ENCODE peak calls at places on chromosomes 6 and 20, in eight cellular contexts. X, W, T, S, I, F, Z and B are unnamed samples.

GRCh38 chr20:59159822-59160740 is 3.5 kb upstream of the ZNF831 start:
- DNase-seq in X (no peak), W (no peak), T (no peak), S (no peak), I (no peak), F (peak; percentile 62), Z (no peak), B (no peak)

GRCh38 chr20:50246367-50247195 is 56.0 kb downstream of the CEBPB start:
- DNase-seq in X (no peak), W (no peak), T (peak; percentile 54), S (no peak), I (no peak), F (no peak), Z (no peak), B (peak; percentile 69)

GRCh38 chr6:27426045-27426620 is 37.6 kb downstream of the ZNF391 start:
- DNase-seq in X (no peak), W (no peak), T (no peak), S (no peak), I (no peak), F (no peak), Z (no peak), B (no peak)

GRCh38 chr20:33796263-33796906 is 14.8 kb upstream of the CHMP4B start:
- DNase-seq in X (no peak), W (no peak), T (peak; percentile 90), S (no peak), I (no peak), F (peak; percentile 74), Z (no peak), B (peak; percentile 75)

GRCh38 chr6:143581835-143582480 is 70.4 kb upstream of the FUCA2 start:
- DNase-seq in X (no peak), W (no peak), T (no peak), S (no peak), I (no peak), F (no peak), Z (no peak), B (peak; percentile 62)

GRCh38 chr6:170147832-170148708 is 142.8 kb downstream of the DLL1 start:
- DNase-seq in X (no peak), W (no peak), T (no peak), S (no peak), I (no peak), F (no peak), Z (no peak), B (no peak)

GRCh38 chr20:31968299-31969126 is 562 bp downstream of the XKR7 start:
- DNase-seq in X (peak; percentile 82), W (peak; percentile 80), T (peak; percentile 97), S (peak; percentile 69), I (peak; percentile 77), F (peak; percentile 81), Z (peak; percentile 85), B (peak; percentile 72)

GRCh38 chr6:558089-558488 is 98.8 kb downstream of the HUS1B start:
- DNase-seq in X (no peak), W (no peak), T (no peak), S (no peak), I (no peak), F (no peak), Z (no peak), B (no peak)

GRCh38 chr6:46013639-46014038 is 2.0 kb downstream of the CLIC5 start:
- DNase-seq in X (no peak), W (no peak), T (no peak), S (no peak), I (no peak), F (no peak), Z (no peak), B (no peak)

GRCh38 chr20:17504898-17505663 is 26.1 kb downstream of the BFSP1 start:
- DNase-seq in X (peak; percentile 59), W (peak; percentile 72), T (peak; percentile 53), S (peak; percentile 64), I (peak; percentile 78), F (peak; percentile 75), Z (peak; percentile 43), B (peak; percentile 71)

GRCh38 chr6:66199146-66199545 is 492.1 kb upstream of the EYS start:
- DNase-seq in X (no peak), W (no peak), T (no peak), S (no peak), I (no peak), F (no peak), Z (no peak), B (no peak)

GRCh38 chr20:4443016-4443415 is 278.7 kb upstream of the PRND start:
- DNase-seq in X (no peak), W (no peak), T (no peak), S (no peak), I (no peak), F (no peak), Z (no peak), B (peak; percentile 83)

GRCh38 chr6:6217838-6218237 is 102.6 kb downstream of the F13A1 start:
- DNase-seq in X (no peak), W (no peak), T (no peak), S (no peak), I (no peak), F (no peak), Z (no peak), B (no peak)

GRCh38 chr6:17967668-17968067 is 19.8 kb downstream of the KIF13A start:
- DNase-seq in X (no peak), W (no peak), T (no peak), S (no peak), I (no peak), F (no peak), Z (no peak), B (no peak)

GRCh38 chr20:43458422-43458924 is 777 bp downstream of the SRSF6 start:
- DNase-seq in X (no peak), W (no peak), T (no peak), S (no peak), I (no peak), F (no peak), Z (peak; percentile 50), B (no peak)

DNA sequence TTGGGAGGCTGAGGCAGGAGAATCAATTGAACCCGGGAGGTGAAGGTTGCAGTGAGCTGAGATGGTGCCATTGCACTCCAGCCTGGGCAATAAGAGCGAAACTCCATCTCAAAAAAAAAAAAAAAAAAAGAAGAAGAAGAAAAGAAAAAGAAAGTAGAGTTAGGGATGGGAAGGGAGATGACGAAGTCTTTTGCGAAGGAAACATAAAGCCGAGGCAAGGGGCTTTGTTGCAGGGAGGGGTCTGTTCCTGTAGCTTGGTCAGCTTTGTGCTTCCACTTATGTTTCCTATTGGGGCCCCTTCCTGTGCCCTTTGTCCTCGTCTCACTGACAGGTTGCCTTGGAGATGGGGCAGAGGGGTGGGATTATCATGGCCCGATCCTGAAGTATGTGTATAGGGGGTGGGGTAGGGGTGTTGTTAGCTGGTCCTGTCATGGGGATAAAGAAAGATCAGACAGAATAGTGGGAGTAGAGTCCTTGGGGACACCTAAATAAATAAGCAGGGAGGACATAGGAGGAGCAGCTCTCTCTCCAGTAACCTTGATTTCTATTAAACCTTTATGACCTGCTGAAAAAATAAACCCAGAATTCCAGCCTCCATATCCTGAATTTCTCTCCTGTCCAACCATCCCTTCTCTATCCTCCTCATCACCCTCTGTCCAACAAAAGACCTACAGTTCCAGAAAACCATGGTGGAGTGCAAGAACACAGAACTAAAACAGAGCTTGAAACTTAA is 1.2 kb upstream of the CLIC1 start:
- DNase-seq in X (no peak), W (no peak), T (peak; percentile 85), S (no peak), I (no peak), F (peak; percentile 53), Z (peak; percentile 87), B (no peak)
- H3K4me3 ChIP-seq in X (no peak overlapping the region), W (peak overlapping the region; percentile 15), T (peak overlapping the region; percentile 30), S (peak overlapping the region; percentile 83), I (no peak overlapping the region), F (no peak overlapping the region), Z (peak overlapping the region; percentile 28), B (no peak overlapping the region)

DNA sequence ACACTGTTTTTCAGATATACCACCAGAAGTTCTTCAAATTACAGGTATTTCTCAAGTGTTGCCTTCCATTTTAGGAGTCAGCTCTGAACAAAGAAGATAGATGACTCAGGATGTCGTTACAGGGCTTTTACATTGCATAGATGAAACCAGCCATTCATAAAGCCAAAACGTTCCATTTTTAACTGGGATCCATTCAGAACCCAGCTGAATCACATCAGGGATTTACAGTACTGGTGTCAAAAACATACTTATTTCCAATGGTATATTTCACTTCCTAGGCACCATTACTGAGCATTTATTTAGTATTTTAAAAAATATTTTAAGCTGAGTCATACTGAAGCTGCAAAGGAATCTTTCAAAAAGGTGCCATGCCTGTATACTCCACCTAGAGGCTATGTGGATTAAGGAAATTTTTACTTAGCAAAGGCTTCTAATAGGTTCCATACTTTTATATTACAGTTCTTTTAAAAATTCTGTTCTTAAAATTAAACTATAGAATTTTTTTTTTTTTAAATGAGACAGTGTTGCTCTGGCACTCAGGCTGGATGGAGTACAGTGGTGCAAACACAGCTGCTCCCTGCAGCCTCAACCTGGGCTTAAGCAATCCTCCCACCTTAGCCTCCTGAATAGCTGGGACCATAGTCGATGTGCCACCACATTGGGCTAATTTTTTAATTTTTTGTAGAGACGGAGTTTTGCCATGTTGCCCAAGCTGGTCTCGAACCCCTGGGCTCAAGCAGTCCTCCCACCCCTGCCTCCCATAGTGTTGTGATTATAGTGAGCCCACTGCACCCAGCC is 2.6 kb downstream of the ASF1A start:
- DNase-seq in X (no peak), W (peak; percentile 43), T (no peak), S (no peak), I (no peak), F (no peak), Z (peak; percentile 74), B (peak; percentile 80)
- TF ChIP-seq CTCF in X (peak; percentile 24), W (peak; percentile 58), T (peak; percentile 52), S (peak; percentile 42), I (no peak), F (peak; percentile 13), Z (peak; percentile 65), B (peak; percentile 55)

DNA sequence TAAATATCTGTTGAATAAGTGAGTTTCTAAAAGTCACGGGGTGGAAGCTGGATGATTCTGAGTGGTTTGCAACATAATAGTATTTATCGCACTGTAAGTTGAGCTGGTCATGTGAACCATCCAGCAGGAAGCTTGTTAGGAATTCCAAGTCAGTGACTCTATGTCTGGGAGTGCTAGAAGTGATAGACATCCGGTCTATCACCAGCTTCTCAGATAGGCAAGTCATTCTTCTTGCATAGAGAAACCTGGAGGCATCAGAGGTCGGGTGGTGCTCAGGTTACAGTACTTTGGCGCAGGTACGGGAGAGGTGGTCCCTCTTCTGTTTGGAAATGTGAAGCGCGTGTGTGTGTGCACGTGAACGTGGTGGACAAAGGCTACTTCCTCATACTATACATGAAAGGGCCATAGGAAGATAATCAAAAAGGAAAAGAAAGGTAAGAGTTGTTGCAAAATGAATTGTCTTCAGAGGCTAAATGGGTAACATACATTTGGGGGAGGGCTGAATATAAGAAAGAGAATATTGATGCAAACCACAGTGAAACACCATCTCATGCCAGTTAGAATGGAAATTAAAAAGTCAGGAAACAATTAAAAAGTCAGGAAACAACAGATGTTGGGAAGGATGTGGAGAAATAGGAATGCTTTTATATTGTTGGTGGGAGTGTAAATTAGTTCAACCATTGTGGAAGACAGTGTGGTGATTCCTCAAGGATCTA is 299.3 kb upstream of the ZFP64 start:
- DNase-seq in X (no peak), W (no peak), T (no peak), S (no peak), I (no peak), F (no peak), Z (no peak), B (peak; percentile 94)
- H3K4me3 ChIP-seq in X (no peak overlapping the region), W (no peak overlapping the region), T (no peak overlapping the region), S (no peak overlapping the region), I (no peak overlapping the region), F (no peak overlapping the region), Z (no peak overlapping the region), B (no peak overlapping the region)

DNA sequence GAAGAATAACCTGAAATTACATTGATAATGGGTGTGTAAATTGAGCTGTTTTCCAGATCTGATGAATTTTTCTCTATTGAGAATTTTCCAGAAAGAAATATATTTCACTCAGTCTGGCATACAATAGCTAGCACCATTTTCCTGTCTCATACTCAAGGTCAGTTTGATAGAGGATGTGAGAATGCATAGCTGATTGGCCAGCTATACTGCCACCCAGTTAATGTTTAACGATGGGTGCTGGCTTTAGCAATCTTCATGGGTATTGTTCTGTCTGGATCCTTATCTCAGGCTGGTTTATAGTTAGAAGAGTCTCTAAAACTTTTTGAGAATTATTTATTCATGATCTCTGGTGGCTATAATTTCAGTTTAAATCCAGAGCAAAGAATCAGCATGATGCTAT is 147.4 kb downstream of the HDGFL1 start:
- DNase-seq in X (no peak), W (no peak), T (peak; percentile 57), S (no peak), I (no peak), F (no peak), Z (no peak), B (no peak)
- TF ChIP-seq CTCF in X (no peak), W (no peak), T (no peak), S (no peak), I (no peak), F (no peak), Z (no peak), B (no peak)